ENCODE peak calls at places on chromosome 13, in ten cellular contexts. One of them, this sample, is unnamed.

GRCh38 chr13:110352735-110353134 is 45.7 kb downstream of the COL4A2 start:
- DNase-seq in IMR-90: no peak
- DNase-seq in AG09319: no peak
- DNase-seq in CD8-positive, alpha-beta T cell: no peak
- DNase-seq in hepatocyte: no peak
- DNase-seq in GM10248: no peak
- DNase-seq in AG10803: no peak
- DNase-seq in lower leg skin: peak; percentile 75
- DNase-seq in breast epithelium: no peak
- DNase-seq in type B pancreatic cell: no peak
- DNase-seq in this sample: no peak

GRCh38 chr13:111911754-111912452 is 155.0 kb upstream of the SOX1 start:
- DNase-seq in IMR-90: no peak
- DNase-seq in AG09319: no peak
- DNase-seq in CD8-positive, alpha-beta T cell: peak; percentile 25
- DNase-seq in hepatocyte: peak; percentile 1
- DNase-seq in GM10248: no peak
- DNase-seq in AG10803: no peak
- DNase-seq in lower leg skin: peak; percentile 52
- DNase-seq in breast epithelium: no peak
- DNase-seq in type B pancreatic cell: peak; percentile 45
- DNase-seq in this sample: no peak

GRCh38 chr13:94129490-94129894 is 350.0 kb downstream of the DCT start:
- DNase-seq in IMR-90: peak; percentile 18
- DNase-seq in AG09319: no peak
- DNase-seq in CD8-positive, alpha-beta T cell: no peak
- DNase-seq in hepatocyte: no peak
- DNase-seq in GM10248: no peak
- DNase-seq in AG10803: no peak
- DNase-seq in lower leg skin: no peak
- DNase-seq in breast epithelium: no peak
- DNase-seq in type B pancreatic cell: no peak
- DNase-seq in this sample: no peak

GRCh38 chr13:46712524-46712923 is 84.4 kb downstream of the ESD start:
- DNase-seq in IMR-90: no peak
- DNase-seq in AG09319: no peak
- DNase-seq in CD8-positive, alpha-beta T cell: no peak
- DNase-seq in hepatocyte: peak; percentile 11
- DNase-seq in GM10248: no peak
- DNase-seq in AG10803: no peak
- DNase-seq in lower leg skin: no peak
- DNase-seq in breast epithelium: no peak
- DNase-seq in type B pancreatic cell: no peak
- DNase-seq in this sample: no peak

GRCh38 chr13:49908637-49909036 is 27.5 kb downstream of the SPRYD7 start:
- DNase-seq in IMR-90: no peak
- DNase-seq in AG09319: no peak
- DNase-seq in CD8-positive, alpha-beta T cell: no peak
- DNase-seq in hepatocyte: no peak
- DNase-seq in GM10248: no peak
- DNase-seq in AG10803: no peak
- DNase-seq in lower leg skin: no peak
- DNase-seq in breast epithelium: no peak
- DNase-seq in type B pancreatic cell: no peak
- DNase-seq in this sample: no peak

GRCh38 chr13:40389081-40389641 is 277.3 kb downstream of the FOXO1 start:
- DNase-seq in IMR-90: no peak
- DNase-seq in AG09319: no peak
- DNase-seq in CD8-positive, alpha-beta T cell: peak; percentile 70
- DNase-seq in hepatocyte: no peak
- DNase-seq in GM10248: no peak
- DNase-seq in AG10803: no peak
- DNase-seq in lower leg skin: no peak
- DNase-seq in breast epithelium: no peak
- DNase-seq in type B pancreatic cell: no peak
- DNase-seq in this sample: no peak

GRCh38 chr13:113423225-113424170 is 29.8 kb downstream of the ADPRHL1 start:
- DNase-seq in IMR-90: no peak
- DNase-seq in AG09319: no peak
- DNase-seq in CD8-positive, alpha-beta T cell: no peak
- DNase-seq in hepatocyte: no peak
- DNase-seq in GM10248: no peak
- DNase-seq in AG10803: no peak
- DNase-seq in lower leg skin: no peak
- DNase-seq in breast epithelium: no peak
- DNase-seq in type B pancreatic cell: no peak
- DNase-seq in this sample: no peak

GRCh38 chr13:102191951-102192461 is 209.8 kb downstream of the FGF14 start:
- DNase-seq in IMR-90: peak; percentile 62
- DNase-seq in AG09319: no peak
- DNase-seq in CD8-positive, alpha-beta T cell: no peak
- DNase-seq in hepatocyte: no peak
- DNase-seq in GM10248: no peak
- DNase-seq in AG10803: no peak
- DNase-seq in lower leg skin: no peak
- DNase-seq in breast epithelium: no peak
- DNase-seq in type B pancreatic cell: no peak
- DNase-seq in this sample: no peak

GRCh38 chr13:39961036-39961435 is 305.6 kb downstream of the COG6 start:
- DNase-seq in IMR-90: no peak
- DNase-seq in AG09319: no peak
- DNase-seq in CD8-positive, alpha-beta T cell: no peak
- DNase-seq in hepatocyte: no peak
- DNase-seq in GM10248: no peak
- DNase-seq in AG10803: no peak
- DNase-seq in lower leg skin: no peak
- DNase-seq in breast epithelium: no peak
- DNase-seq in type B pancreatic cell: no peak
- DNase-seq in this sample: no peak

GRCh38 chr13:32530841-32531253 is 7.7 kb downstream of the N4BP2L2 start:
- DNase-seq in IMR-90: peak; percentile 83
- DNase-seq in AG09319: peak; percentile 41
- DNase-seq in CD8-positive, alpha-beta T cell: no peak
- DNase-seq in hepatocyte: peak; percentile 16
- DNase-seq in GM10248: peak; percentile 38
- DNase-seq in AG10803: peak; percentile 71
- DNase-seq in lower leg skin: no peak
- DNase-seq in breast epithelium: no peak
- DNase-seq in type B pancreatic cell: no peak
- DNase-seq in this sample: no peak

GRCh38 chr13:75432045-75432444 is 49.9 kb downstream of the TBC1D4 start:
- DNase-seq in IMR-90: peak; percentile 18
- DNase-seq in AG09319: no peak
- DNase-seq in CD8-positive, alpha-beta T cell: no peak
- DNase-seq in hepatocyte: no peak
- DNase-seq in GM10248: no peak
- DNase-seq in AG10803: peak; percentile 59
- DNase-seq in lower leg skin: no peak
- DNase-seq in breast epithelium: no peak
- DNase-seq in type B pancreatic cell: no peak
- DNase-seq in this sample: no peak
- TF ChIP-seq CTCF in IMR-90: no peak
- TF ChIP-seq CTCF in AG09319: no peak
- TF ChIP-seq CTCF in CD8-positive, alpha-beta T cell: no peak
- TF ChIP-seq CTCF in hepatocyte: no peak
- TF ChIP-seq CTCF in GM10248: peak; percentile 3
- TF ChIP-seq CTCF in AG10803: no peak
- TF ChIP-seq CTCF in lower leg skin: no peak
- TF ChIP-seq CTCF in breast epithelium: no peak
- TF ChIP-seq CTCF in type B pancreatic cell: no peak
- TF ChIP-seq CTCF in this sample: no peak

GRCh38 chr13:87941244-87941643 is 270.1 kb downstream of the SLITRK5 start:
- DNase-seq in IMR-90: no peak
- DNase-seq in AG09319: no peak
- DNase-seq in CD8-positive, alpha-beta T cell: no peak
- DNase-seq in hepatocyte: no peak
- DNase-seq in GM10248: no peak
- DNase-seq in AG10803: no peak
- DNase-seq in lower leg skin: no peak
- DNase-seq in breast epithelium: no peak
- DNase-seq in type B pancreatic cell: no peak
- DNase-seq in this sample: no peak
- TF ChIP-seq CTCF in IMR-90: no peak
- TF ChIP-seq CTCF in AG09319: no peak
- TF ChIP-seq CTCF in CD8-positive, alpha-beta T cell: no peak
- TF ChIP-seq CTCF in hepatocyte: no peak
- TF ChIP-seq CTCF in GM10248: no peak
- TF ChIP-seq CTCF in AG10803: no peak
- TF ChIP-seq CTCF in lower leg skin: no peak
- TF ChIP-seq CTCF in breast epithelium: no peak
- TF ChIP-seq CTCF in type B pancreatic cell: no peak
- TF ChIP-seq CTCF in this sample: no peak

DNA sequence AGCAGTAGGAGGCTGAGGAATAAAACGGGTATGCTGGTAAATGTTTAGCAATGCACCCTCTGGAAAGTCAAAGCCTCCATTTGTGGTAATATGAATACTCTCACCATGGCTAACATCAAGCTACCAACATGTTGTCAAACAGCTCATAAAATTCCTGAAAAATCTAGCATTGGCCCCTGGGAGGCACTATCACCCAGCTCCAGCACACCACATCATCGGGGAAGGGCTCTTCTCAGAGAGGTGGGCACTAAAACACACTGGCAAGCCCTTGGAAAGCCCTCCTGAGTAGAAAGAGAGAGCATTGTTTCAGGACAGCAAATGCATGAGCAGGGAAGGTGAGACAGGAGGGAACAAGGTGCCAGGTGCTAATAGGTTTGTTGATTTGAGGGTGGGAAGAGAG is 53.9 kb upstream of the FLT1 start:
- DNase-seq in IMR-90: no peak
- DNase-seq in AG09319: no peak
- DNase-seq in CD8-positive, alpha-beta T cell: no peak
- DNase-seq in hepatocyte: no peak
- DNase-seq in GM10248: no peak
- DNase-seq in AG10803: no peak
- DNase-seq in lower leg skin: no peak
- DNase-seq in breast epithelium: no peak
- DNase-seq in type B pancreatic cell: no peak
- DNase-seq in this sample: no peak
- TF ChIP-seq CTCF in IMR-90: peak; percentile 24
- TF ChIP-seq CTCF in AG09319: no peak
- TF ChIP-seq CTCF in CD8-positive, alpha-beta T cell: no peak
- TF ChIP-seq CTCF in hepatocyte: peak; percentile 9
- TF ChIP-seq CTCF in GM10248: no peak
- TF ChIP-seq CTCF in AG10803: no peak
- TF ChIP-seq CTCF in lower leg skin: no peak
- TF ChIP-seq CTCF in breast epithelium: no peak
- TF ChIP-seq CTCF in type B pancreatic cell: no peak
- TF ChIP-seq CTCF in this sample: no peak

GRCh38 chr13:26786651-26787295 is 26.2 kb upstream of the GPR12 start:
- DNase-seq in IMR-90: no peak
- DNase-seq in AG09319: no peak
- DNase-seq in CD8-positive, alpha-beta T cell: no peak
- DNase-seq in hepatocyte: no peak
- DNase-seq in GM10248: no peak
- DNase-seq in AG10803: no peak
- DNase-seq in lower leg skin: no peak
- DNase-seq in breast epithelium: no peak
- DNase-seq in type B pancreatic cell: no peak
- DNase-seq in this sample: no peak
- TF ChIP-seq CTCF in IMR-90: no peak
- TF ChIP-seq CTCF in AG09319: no peak
- TF ChIP-seq CTCF in CD8-positive, alpha-beta T cell: no peak
- TF ChIP-seq CTCF in hepatocyte: no peak
- TF ChIP-seq CTCF in GM10248: no peak
- TF ChIP-seq CTCF in AG10803: no peak
- TF ChIP-seq CTCF in lower leg skin: no peak
- TF ChIP-seq CTCF in breast epithelium: no peak
- TF ChIP-seq CTCF in type B pancreatic cell: no peak
- TF ChIP-seq CTCF in this sample: no peak

DNA sequence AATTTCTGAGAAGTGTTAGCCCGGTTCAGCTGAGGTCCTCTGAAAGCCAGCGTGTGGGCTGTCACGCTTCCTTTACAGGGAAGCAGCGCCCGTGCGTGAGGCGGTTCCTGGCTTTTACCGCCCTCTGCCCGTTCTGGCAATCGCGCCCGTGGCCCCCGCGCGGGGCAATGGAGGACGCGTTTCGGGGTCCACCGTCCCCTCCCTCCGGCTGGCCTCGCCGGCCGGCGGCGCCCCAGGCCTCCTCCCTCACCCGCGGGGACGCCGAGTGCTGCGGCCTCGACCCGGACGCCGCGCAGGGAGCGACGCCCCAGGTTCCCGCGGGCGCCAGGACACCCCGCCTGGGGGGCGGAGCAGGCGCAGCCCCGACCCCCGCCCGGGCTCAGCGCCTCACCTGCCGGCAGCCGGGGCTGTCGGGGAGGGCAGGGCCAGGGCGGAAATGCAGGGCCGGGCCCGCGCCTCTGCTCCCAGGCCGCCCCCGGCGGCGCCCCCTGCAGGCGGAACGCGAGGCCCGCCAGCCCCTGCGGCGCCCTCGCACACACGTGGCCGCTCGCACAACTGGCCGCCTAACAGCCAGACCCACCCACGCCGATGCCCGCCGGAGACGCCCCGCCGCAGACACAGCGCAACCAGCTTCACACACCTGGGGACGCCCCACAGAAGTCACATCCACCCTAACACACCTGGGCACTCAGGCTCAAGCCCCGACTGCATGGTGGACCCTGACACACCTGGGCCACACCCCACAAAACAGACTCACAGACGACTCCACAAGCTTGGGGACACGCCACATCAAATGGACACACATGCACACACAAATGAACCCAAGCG is at the start of gene GGACT:
- DNase-seq in IMR-90: peak; percentile 37
- DNase-seq in AG09319: peak; percentile 20
- DNase-seq in CD8-positive, alpha-beta T cell: peak; percentile 93
- DNase-seq in hepatocyte: peak; percentile 87
- DNase-seq in GM10248: peak; percentile 93
- DNase-seq in AG10803: peak; percentile 58
- DNase-seq in lower leg skin: peak; percentile 93
- DNase-seq in breast epithelium: peak; percentile 66
- DNase-seq in type B pancreatic cell: peak; percentile 85
- DNase-seq in this sample: peak; percentile 52
- TF ChIP-seq CTCF in IMR-90: peak; percentile 71
- TF ChIP-seq CTCF in AG09319: peak; percentile 40
- TF ChIP-seq CTCF in CD8-positive, alpha-beta T cell: peak; percentile 74
- TF ChIP-seq CTCF in hepatocyte: peak; percentile 59
- TF ChIP-seq CTCF in GM10248: peak; percentile 89
- TF ChIP-seq CTCF in AG10803: peak; percentile 45
- TF ChIP-seq CTCF in lower leg skin: no peak
- TF ChIP-seq CTCF in breast epithelium: peak; percentile 69
- TF ChIP-seq CTCF in type B pancreatic cell: peak; percentile 85
- TF ChIP-seq CTCF in this sample: peak; percentile 85